ENCODE peak calls at places on chromosome 17, in five cellular contexts. W, O, V, X and R are unnamed samples.

GRCh38 chr17:50359005-50359699 is 13.2 kb downstream of the XYLT2 start:
- DNase-seq in W (no peak), O (no peak), V (no peak), X (no peak), R (no peak)

GRCh38 chr17:733743-734142 is 1.3 kb downstream of the TLCD3A start:
- DNase-seq in W (no peak), O (no peak), V (no peak), X (no peak), R (no peak)

GRCh38 chr17:42531455-42532354 is 4.3 kb upstream of the NAGLU start:
- DNase-seq in W (peak; percentile 58), O (peak; percentile 38), V (peak; percentile 18), X (peak; percentile 68), R (peak; percentile 34)

GRCh38 chr17:67610061-67610460 is 107.7 kb upstream of the NOL11 start:
- DNase-seq in W (no peak), O (no peak), V (no peak), X (no peak), R (no peak)

GRCh38 chr17:65370669-65371126 is 190.8 kb downstream of the AXIN2 start:
- DNase-seq in W (no peak), O (no peak), V (no peak), X (no peak), R (no peak)

GRCh38 chr17:80955078-80955477 is 36.6 kb upstream of the CHMP6 start:
- DNase-seq in W (no peak), O (no peak), V (no peak), X (no peak), R (no peak)

GRCh38 chr17:72392056-72393010 is 271.5 kb downstream of the SOX9 start:
- DNase-seq in W (no peak), O (no peak), V (no peak), X (peak; percentile 94), R (peak; percentile 95)

GRCh38 chr17:68290268-68290954 is 516 bp downstream of the SLC16A6 start:
- DNase-seq in W (peak; percentile 69), O (peak; percentile 77), V (peak; percentile 27), X (peak; percentile 37), R (no peak)

GRCh38 chr17:75068750-75069149 is 19.0 kb upstream of the SLC16A5 start:
- DNase-seq in W (no peak), O (no peak), V (no peak), X (no peak), R (no peak)

GRCh38 chr17:65547253-65547670 is 14.2 kb downstream of the AXIN2 start:
- DNase-seq in W (no peak), O (no peak), V (no peak), X (no peak), R (peak; percentile 71)

GRCh38 chr17:76075364-76076099 is 951 bp downstream of the GALR2 start:
- DNase-seq in W (peak; percentile 49), O (peak; percentile 15), V (no peak), X (no peak), R (no peak)

GRCh38 chr17:38628441-38628840 is 22.7 kb upstream of the SRCIN1 start:
- DNase-seq in W (no peak), O (no peak), V (no peak), X (peak; percentile 37), R (peak; percentile 6)

GRCh38 chr17:57097832-57098421 is 12.9 kb downstream of the AKAP1 start:
- DNase-seq in W (no peak), O (no peak), V (no peak), X (peak; percentile 61), R (peak; percentile 78)

GRCh38 chr17:40536731-40537171 is 28.5 kb downstream of the CCR7 start:
- DNase-seq in W (no peak), O (no peak), V (no peak), X (no peak), R (peak; percentile 75)

GRCh38 chr17:76014925-76015261 is 12.2 kb downstream of the EVPL start:
- DNase-seq in W (no peak), O (no peak), V (no peak), X (no peak), R (no peak)

GRCh38 chr17:60130466-60130865 is 19.3 kb upstream of the CA4 start:
- DNase-seq in W (no peak), O (no peak), V (no peak), X (no peak), R (no peak)